ENCODE peak calls at places on chromosomes 3 and 15, in five cellular contexts. Z is lower lobe of right lung; T is CD8-positive, alpha-beta T cell; B is tibial nerve; A is cardiac muscle cell. X is an unnamed sample.
A peak's percentile ranks its signal among the peaks of the same experiment; 100 is the strongest.

GRCh38 chr3:45223889-45224730 is 2.0 kb downstream of the TMEM158 start:
- DNase-seq in A (peak; percentile 42), B (no peak), Z (no peak), T (no peak), X (no peak)

GRCh38 chr15:92405942-92406341 is 12.3 kb downstream of the ST8SIA2 start:
- DNase-seq in T (no peak), A (no peak), Z (no peak), B (no peak), X (no peak)

GRCh38 chr3:142296507-142296906 is 71.1 kb upstream of the GK5 start:
- DNase-seq in Z (no peak), A (no peak), B (no peak), T (no peak), X (no peak)

GRCh38 chr15:25883860-25884259 is 20.7 kb upstream of the ATP10A start:
- DNase-seq in Z (no peak), T (no peak), B (no peak), A (peak; percentile 78), X (peak; percentile 73)

GRCh38 chr3:190205739-190206138 is 85.0 kb upstream of the P3H2 start:
- DNase-seq in Z (no peak), B (no peak), T (no peak), A (peak; percentile 31), X (no peak)

GRCh38 chr15:99098426-99098825 is 6.5 kb upstream of the SYNM start:
- DNase-seq in B (no peak), T (no peak), Z (no peak), A (no peak), X (no peak)

GRCh38 chr3:178083906-178084823 is 452.1 kb upstream of the KCNMB2 start:
- DNase-seq in Z (no peak), A (peak; percentile 53), T (no peak), B (no peak), X (no peak)

GRCh38 chr15:60626669-60627068 is 147.7 kb upstream of the ICE2 start:
- DNase-seq in B (no peak), T (no peak), Z (no peak), A (no peak), X (no peak)

GRCh38 chr3:141412936-141413354 is 44.6 kb downstream of the ZBTB38 start:
- DNase-seq in Z (peak; percentile 89), T (no peak), A (peak; percentile 94), B (peak; percentile 89), X (no peak)

GRCh38 chr3:179108091-179108490 is 36.5 kb upstream of the ZMAT3 start:
- DNase-seq in B (no peak), T (no peak), A (peak; percentile 62), Z (no peak), X (no peak)

GRCh38 chr3:15096026-15096425 is 2.9 kb downstream of the RBSN start:
- DNase-seq in Z (no peak), T (no peak), A (no peak), B (no peak), X (no peak)
- H3K4me1 ChIP-seq in Z (peaks cover 25% of the 10 kb centered on the region), T (peaks cover 16% of the 10 kb centered on the region), A (no peaks in the 10 kb centered on the region), B (peaks cover 17% of the 10 kb centered on the region), X (peaks cover 7% of the 10 kb centered on the region)

GRCh38 chr3:1262246-1262645 is 169.4 kb downstream of the CNTN6 start:
- DNase-seq in B (no peak), Z (no peak), T (no peak), A (no peak), X (no peak)
- H3K9me3 ChIP-seq in B (no peaks in the 10 kb centered on the region), Z (no peaks in the 10 kb centered on the region), T (no peaks in the 10 kb centered on the region), A (no peaks in the 10 kb centered on the region), X (no peaks in the 10 kb centered on the region)

DNA sequence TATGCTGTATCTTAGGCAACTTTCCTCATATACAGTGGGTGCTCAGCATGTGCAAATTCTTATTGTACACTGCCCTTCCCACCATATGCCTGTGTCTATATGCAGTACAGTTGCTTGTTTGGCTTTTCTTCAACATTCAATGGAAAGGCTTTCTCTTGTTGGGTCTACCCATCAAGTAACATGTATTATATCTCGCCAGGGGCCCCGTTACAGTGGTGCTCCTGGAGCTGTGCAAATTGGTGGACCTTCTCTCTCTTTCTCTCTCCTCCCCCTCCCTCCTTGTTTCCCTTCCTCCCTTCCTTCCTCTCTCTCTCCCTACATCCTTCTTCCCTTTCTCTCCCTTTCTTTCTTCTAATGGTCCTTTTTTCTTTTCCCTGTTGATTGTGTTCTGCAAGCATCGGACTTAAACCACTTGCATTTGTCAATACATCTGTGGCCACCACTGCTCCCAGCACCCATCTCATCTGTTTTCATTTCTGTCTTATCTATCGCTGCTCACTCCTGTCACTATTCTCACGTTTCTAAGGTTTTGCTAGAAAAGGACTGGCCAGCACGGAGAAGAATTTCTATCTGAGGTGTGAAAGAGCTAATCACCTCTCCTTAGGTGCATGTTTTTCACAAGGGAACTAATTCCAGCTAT is 35.3 kb downstream of the TGFBR2 start:
- DNase-seq in Z (no peak), A (no peak), T (no peak), B (no peak), X (no peak)
- H3K4me1 ChIP-seq in Z (peaks cover 89% of the 10 kb centered on the region), A (peaks cover 23% of the 10 kb centered on the region), T (peaks cover 100% of the 10 kb centered on the region), B (peaks cover 94% of the 10 kb centered on the region), X (no peaks in the 10 kb centered on the region)

GRCh38 chr3:148464246-148464645 is 233.5 kb upstream of the AGTR1 start:
- DNase-seq in A (peak; percentile 14), B (no peak), Z (no peak), T (no peak), X (no peak)

GRCh38 chr3:148466143-148466542 is 231.6 kb upstream of the AGTR1 start:
- DNase-seq in A (peak; percentile 11), B (no peak), T (no peak), Z (no peak), X (no peak)

GRCh38 chr3:148467341-148467740 is 230.4 kb upstream of the AGTR1 start:
- DNase-seq in A (no peak), Z (no peak), T (no peak), B (no peak), X (no peak)
- H3K9me3 ChIP-seq in A (no peaks in the 10 kb centered on the region), Z (no peaks in the 10 kb centered on the region), T (no peaks in the 10 kb centered on the region), B (no peaks in the 10 kb centered on the region), X (no peaks in the 10 kb centered on the region)

GRCh38 chr3:50602675-50603191 is 8.8 kb downstream of the CISH start:
- DNase-seq in A (peak; percentile 23), Z (no peak), T (no peak), B (no peak), X (no peak)

GRCh38 chr3:50600841-50601591 is 10.6 kb downstream of the CISH start:
- DNase-seq in T (peak; percentile 59), Z (peak; percentile 96), B (peak; percentile 95), A (peak; percentile 99), X (no peak)

GRCh38 chr3:50600141-50600753 is 11.3 kb downstream of the CISH start:
- DNase-seq in A (no peak), Z (no peak), T (no peak), B (no peak), X (no peak)

GRCh38 chr3:50599115-50599715 is 12.4 kb downstream of the CISH start:
- DNase-seq in A (no peak), T (no peak), Z (no peak), B (no peak), X (no peak)

GRCh38 chr3:50599716-50600118 is 11.9 kb downstream of the CISH start:
- DNase-seq in A (no peak), Z (no peak), T (no peak), B (no peak), X (no peak)
- H3K4me1 ChIP-seq in A (peaks cover 29% of the 10 kb centered on the region), Z (peaks cover 64% of the 10 kb centered on the region), T (peaks cover 75% of the 10 kb centered on the region), B (peaks cover 33% of the 10 kb centered on the region), X (peaks cover 11% of the 10 kb centered on the region)